ENCODE peak calls at places on chromosomes 12 and 14, in six cellular contexts. One of them, this sample, is unnamed.

GRCh38 chr12:67630373-67631088 is 18.0 kb upstream of the DYRK2 start:
- DNase-seq in H9: peak
- DNase-seq in activated gamma-delta T cell treated with Interleukin-2 at 50 U/mL for 16 hours: peak
- DNase-seq in GM04504: no peak
- DNase-seq in fibroblast of villous mesenchyme: no peak
- DNase-seq in iPS-NIHi11: peak
- DNase-seq in this sample: peak

GRCh38 chr12:7039403-7039802 is 21.1 kb upstream of the C1S start:
- DNase-seq in H9: no peak
- DNase-seq in activated gamma-delta T cell treated with Interleukin-2 at 50 U/mL for 16 hours: no peak
- DNase-seq in GM04504: no peak
- DNase-seq in fibroblast of villous mesenchyme: no peak
- DNase-seq in iPS-NIHi11: no peak
- DNase-seq in this sample: no peak

GRCh38 chr12:47361389-47362031 is 281.8 kb upstream of the AMIGO2 start:
- DNase-seq in H9: peak
- DNase-seq in activated gamma-delta T cell treated with Interleukin-2 at 50 U/mL for 16 hours: peak
- DNase-seq in GM04504: no peak
- DNase-seq in fibroblast of villous mesenchyme: peak
- DNase-seq in iPS-NIHi11: no peak
- DNase-seq in this sample: no peak

GRCh38 chr12:114166360-114166759 is 200.2 kb upstream of the RBM19 start:
- DNase-seq in H9: peak
- DNase-seq in activated gamma-delta T cell treated with Interleukin-2 at 50 U/mL for 16 hours: no peak
- DNase-seq in GM04504: no peak
- DNase-seq in fibroblast of villous mesenchyme: peak
- DNase-seq in iPS-NIHi11: peak
- DNase-seq in this sample: no peak

GRCh38 chr14:26719514-26719913 is 121.7 kb upstream of the NOVA1 start:
- DNase-seq in H9: no peak
- DNase-seq in activated gamma-delta T cell treated with Interleukin-2 at 50 U/mL for 16 hours: no peak
- DNase-seq in GM04504: no peak
- DNase-seq in fibroblast of villous mesenchyme: peak
- DNase-seq in iPS-NIHi11: no peak
- DNase-seq in this sample: no peak

GRCh38 chr14:100336618-100337530 is 13.7 kb downstream of the SLC25A47 start:
- DNase-seq in H9: no peak
- DNase-seq in activated gamma-delta T cell treated with Interleukin-2 at 50 U/mL for 16 hours: no peak
- DNase-seq in GM04504: no peak
- DNase-seq in fibroblast of villous mesenchyme: no peak
- DNase-seq in iPS-NIHi11: no peak
- DNase-seq in this sample: peak

GRCh38 chr14:24389266-24389855 is 9.4 kb upstream of the NYNRIN start:
- DNase-seq in H9: no peak
- DNase-seq in activated gamma-delta T cell treated with Interleukin-2 at 50 U/mL for 16 hours: no peak
- DNase-seq in GM04504: no peak
- DNase-seq in fibroblast of villous mesenchyme: peak
- DNase-seq in iPS-NIHi11: no peak
- DNase-seq in this sample: no peak

GRCh38 chr12:11669348-11669747 is 19.9 kb downstream of the ETV6 start:
- DNase-seq in H9: no peak
- DNase-seq in activated gamma-delta T cell treated with Interleukin-2 at 50 U/mL for 16 hours: no peak
- DNase-seq in GM04504: no peak
- DNase-seq in fibroblast of villous mesenchyme: no peak
- DNase-seq in iPS-NIHi11: no peak
- DNase-seq in this sample: no peak

GRCh38 chr12:104049278-104050257 is at the start of gene GLT8D2:
- DNase-seq in H9: peak
- DNase-seq in activated gamma-delta T cell treated with Interleukin-2 at 50 U/mL for 16 hours: no peak
- DNase-seq in GM04504: peak
- DNase-seq in fibroblast of villous mesenchyme: peak
- DNase-seq in iPS-NIHi11: peak
- DNase-seq in this sample: peak

GRCh38 chr12:110354172-110354780 is 49.2 kb downstream of the ANAPC7 start:
- DNase-seq in H9: no peak
- DNase-seq in activated gamma-delta T cell treated with Interleukin-2 at 50 U/mL for 16 hours: no peak
- DNase-seq in GM04504: no peak
- DNase-seq in fibroblast of villous mesenchyme: peak
- DNase-seq in iPS-NIHi11: no peak
- DNase-seq in this sample: no peak

GRCh38 chr12:98644433-98644711 is 216 bp downstream of the IKBIP start:
- DNase-seq in H9: peak
- DNase-seq in activated gamma-delta T cell treated with Interleukin-2 at 50 U/mL for 16 hours: no peak
- DNase-seq in GM04504: peak
- DNase-seq in fibroblast of villous mesenchyme: no peak
- DNase-seq in iPS-NIHi11: no peak
- DNase-seq in this sample: no peak

GRCh38 chr12:98592825-98593322 is 612 bp upstream of the SLC25A3 start:
- DNase-seq in H9: no peak
- DNase-seq in activated gamma-delta T cell treated with Interleukin-2 at 50 U/mL for 16 hours: no peak
- DNase-seq in GM04504: no peak
- DNase-seq in fibroblast of villous mesenchyme: peak
- DNase-seq in iPS-NIHi11: no peak
- DNase-seq in this sample: no peak

GRCh38 chr12:48305190-48305589 is 45.5 kb downstream of the ZNF641 start:
- DNase-seq in H9: no peak
- DNase-seq in activated gamma-delta T cell treated with Interleukin-2 at 50 U/mL for 16 hours: no peak
- DNase-seq in GM04504: no peak
- DNase-seq in fibroblast of villous mesenchyme: no peak
- DNase-seq in iPS-NIHi11: no peak
- DNase-seq in this sample: no peak

GRCh38 chr12:51534675-51535074 is 56.4 kb upstream of the SCN8A start:
- DNase-seq in H9: no peak
- DNase-seq in activated gamma-delta T cell treated with Interleukin-2 at 50 U/mL for 16 hours: no peak
- DNase-seq in GM04504: no peak
- DNase-seq in fibroblast of villous mesenchyme: no peak
- DNase-seq in iPS-NIHi11: no peak
- DNase-seq in this sample: no peak

GRCh38 chr12:113072136-113072535 is 15.6 kb downstream of the DTX1 start:
- DNase-seq in H9: no peak
- DNase-seq in activated gamma-delta T cell treated with Interleukin-2 at 50 U/mL for 16 hours: no peak
- DNase-seq in GM04504: no peak
- DNase-seq in fibroblast of villous mesenchyme: no peak
- DNase-seq in iPS-NIHi11: no peak
- DNase-seq in this sample: no peak

GRCh38 chr14:23428686-23429495 is 6.6 kb downstream of the MYH7 start:
- DNase-seq in H9: no peak
- DNase-seq in activated gamma-delta T cell treated with Interleukin-2 at 50 U/mL for 16 hours: no peak
- DNase-seq in GM04504: no peak
- DNase-seq in fibroblast of villous mesenchyme: no peak
- DNase-seq in iPS-NIHi11: no peak
- DNase-seq in this sample: no peak

GRCh38 chr12:67572492-67572891 is 76.1 kb upstream of the DYRK2 start:
- DNase-seq in H9: no peak
- DNase-seq in activated gamma-delta T cell treated with Interleukin-2 at 50 U/mL for 16 hours: no peak
- DNase-seq in GM04504: no peak
- DNase-seq in fibroblast of villous mesenchyme: no peak
- DNase-seq in iPS-NIHi11: peak
- DNase-seq in this sample: no peak

GRCh38 chr14:21647380-21647779 is 6.3 kb upstream of the OR4E2 start:
- DNase-seq in H9: no peak
- DNase-seq in activated gamma-delta T cell treated with Interleukin-2 at 50 U/mL for 16 hours: no peak
- DNase-seq in GM04504: no peak
- DNase-seq in fibroblast of villous mesenchyme: no peak
- DNase-seq in iPS-NIHi11: no peak
- DNase-seq in this sample: no peak

GRCh38 chr12:89951050-89951693 is 242.5 kb upstream of the ATP2B1 start:
- DNase-seq in H9: no peak
- DNase-seq in activated gamma-delta T cell treated with Interleukin-2 at 50 U/mL for 16 hours: no peak
- DNase-seq in GM04504: no peak
- DNase-seq in fibroblast of villous mesenchyme: peak
- DNase-seq in iPS-NIHi11: no peak
- DNase-seq in this sample: no peak

GRCh38 chr12:96274331-96274730 is 80.2 kb downstream of the ELK3 start:
- DNase-seq in H9: no peak
- DNase-seq in activated gamma-delta T cell treated with Interleukin-2 at 50 U/mL for 16 hours: no peak
- DNase-seq in GM04504: no peak
- DNase-seq in fibroblast of villous mesenchyme: peak
- DNase-seq in iPS-NIHi11: no peak
- DNase-seq in this sample: no peak

GRCh38 chr14:99503848-99504453 is 22.7 kb downstream of the CCNK start:
- DNase-seq in H9: no peak
- DNase-seq in activated gamma-delta T cell treated with Interleukin-2 at 50 U/mL for 16 hours: no peak
- DNase-seq in GM04504: no peak
- DNase-seq in fibroblast of villous mesenchyme: no peak
- DNase-seq in iPS-NIHi11: no peak
- DNase-seq in this sample: peak

GRCh38 chr14:69701857-69702256 is 65.1 kb upstream of the SRSF5 start:
- DNase-seq in H9: no peak
- DNase-seq in activated gamma-delta T cell treated with Interleukin-2 at 50 U/mL for 16 hours: no peak
- DNase-seq in GM04504: no peak
- DNase-seq in fibroblast of villous mesenchyme: no peak
- DNase-seq in iPS-NIHi11: no peak
- DNase-seq in this sample: no peak

GRCh38 chr14:76639606-76640272 is 121.5 kb upstream of the VASH1 start:
- DNase-seq in H9: no peak
- DNase-seq in activated gamma-delta T cell treated with Interleukin-2 at 50 U/mL for 16 hours: no peak
- DNase-seq in GM04504: no peak
- DNase-seq in fibroblast of villous mesenchyme: no peak
- DNase-seq in iPS-NIHi11: no peak
- DNase-seq in this sample: no peak

GRCh38 chr12:57803317-57803893 is 15.1 kb downstream of the AVIL start:
- DNase-seq in H9: peak
- DNase-seq in activated gamma-delta T cell treated with Interleukin-2 at 50 U/mL for 16 hours: peak
- DNase-seq in GM04504: no peak
- DNase-seq in fibroblast of villous mesenchyme: peak
- DNase-seq in iPS-NIHi11: peak
- DNase-seq in this sample: no peak

GRCh38 chr12:50589650-50590435 is 85.1 kb downstream of the DIP2B start:
- DNase-seq in H9: no peak
- DNase-seq in activated gamma-delta T cell treated with Interleukin-2 at 50 U/mL for 16 hours: no peak
- DNase-seq in GM04504: peak
- DNase-seq in fibroblast of villous mesenchyme: peak
- DNase-seq in iPS-NIHi11: no peak
- DNase-seq in this sample: no peak

GRCh38 chr12:81758421-81759214 is 532 bp downstream of the PPFIA2 start:
- DNase-seq in H9: peak
- DNase-seq in activated gamma-delta T cell treated with Interleukin-2 at 50 U/mL for 16 hours: no peak
- DNase-seq in GM04504: no peak
- DNase-seq in fibroblast of villous mesenchyme: peak
- DNase-seq in iPS-NIHi11: peak
- DNase-seq in this sample: peak

GRCh38 chr12:43336962-43337555 is 214.9 kb downstream of the ADAMTS20 start:
- DNase-seq in H9: no peak
- DNase-seq in activated gamma-delta T cell treated with Interleukin-2 at 50 U/mL for 16 hours: no peak
- DNase-seq in GM04504: no peak
- DNase-seq in fibroblast of villous mesenchyme: peak
- DNase-seq in iPS-NIHi11: peak
- DNase-seq in this sample: no peak

GRCh38 chr14:99324291-99324690 is 52.3 kb upstream of the BCL11B start:
- DNase-seq in H9: no peak
- DNase-seq in activated gamma-delta T cell treated with Interleukin-2 at 50 U/mL for 16 hours: no peak
- DNase-seq in GM04504: no peak
- DNase-seq in fibroblast of villous mesenchyme: no peak
- DNase-seq in iPS-NIHi11: peak
- DNase-seq in this sample: no peak

GRCh38 chr12:13727707-13728147 is 253.7 kb downstream of the GRIN2B start:
- DNase-seq in H9: no peak
- DNase-seq in activated gamma-delta T cell treated with Interleukin-2 at 50 U/mL for 16 hours: no peak
- DNase-seq in GM04504: no peak
- DNase-seq in fibroblast of villous mesenchyme: no peak
- DNase-seq in iPS-NIHi11: peak
- DNase-seq in this sample: no peak

GRCh38 chr12:44286336-44286735 is 450.5 kb downstream of the TMEM117 start:
- DNase-seq in H9: no peak
- DNase-seq in activated gamma-delta T cell treated with Interleukin-2 at 50 U/mL for 16 hours: no peak
- DNase-seq in GM04504: peak
- DNase-seq in fibroblast of villous mesenchyme: no peak
- DNase-seq in iPS-NIHi11: no peak
- DNase-seq in this sample: no peak

GRCh38 chr12:41585784-41586183 is 397.7 kb downstream of the PDZRN4 start:
- DNase-seq in H9: no peak
- DNase-seq in activated gamma-delta T cell treated with Interleukin-2 at 50 U/mL for 16 hours: no peak
- DNase-seq in GM04504: no peak
- DNase-seq in fibroblast of villous mesenchyme: no peak
- DNase-seq in iPS-NIHi11: no peak
- DNase-seq in this sample: no peak

GRCh38 chr12:113471619-113472171 is at the start of gene LHX5:
- DNase-seq in H9: peak
- DNase-seq in activated gamma-delta T cell treated with Interleukin-2 at 50 U/mL for 16 hours: no peak
- DNase-seq in GM04504: no peak
- DNase-seq in fibroblast of villous mesenchyme: no peak
- DNase-seq in iPS-NIHi11: no peak
- DNase-seq in this sample: peak

GRCh38 chr12:94047781-94048567 is 100.4 kb upstream of the PLXNC1 start:
- DNase-seq in H9: no peak
- DNase-seq in activated gamma-delta T cell treated with Interleukin-2 at 50 U/mL for 16 hours: no peak
- DNase-seq in GM04504: no peak
- DNase-seq in fibroblast of villous mesenchyme: no peak
- DNase-seq in iPS-NIHi11: no peak
- DNase-seq in this sample: no peak

GRCh38 chr14:35368583-35368982 is 36.0 kb downstream of the NFKBIA start:
- DNase-seq in H9: no peak
- DNase-seq in activated gamma-delta T cell treated with Interleukin-2 at 50 U/mL for 16 hours: no peak
- DNase-seq in GM04504: no peak
- DNase-seq in fibroblast of villous mesenchyme: no peak
- DNase-seq in iPS-NIHi11: no peak
- DNase-seq in this sample: peak

GRCh38 chr14:60093606-60094005 is 1.9 kb downstream of the PCNX4 start:
- DNase-seq in H9: no peak
- DNase-seq in activated gamma-delta T cell treated with Interleukin-2 at 50 U/mL for 16 hours: no peak
- DNase-seq in GM04504: no peak
- DNase-seq in fibroblast of villous mesenchyme: peak
- DNase-seq in iPS-NIHi11: no peak
- DNase-seq in this sample: no peak

GRCh38 chr14:89540830-89541470 is 123.9 kb upstream of the FOXN3 start:
- DNase-seq in H9: no peak
- DNase-seq in activated gamma-delta T cell treated with Interleukin-2 at 50 U/mL for 16 hours: no peak
- DNase-seq in GM04504: peak
- DNase-seq in fibroblast of villous mesenchyme: peak
- DNase-seq in iPS-NIHi11: no peak
- DNase-seq in this sample: no peak

GRCh38 chr12:14841761-14842160 is 1.6 kb downstream of the ART4 start:
- DNase-seq in H9: no peak
- DNase-seq in activated gamma-delta T cell treated with Interleukin-2 at 50 U/mL for 16 hours: no peak
- DNase-seq in GM04504: no peak
- DNase-seq in fibroblast of villous mesenchyme: peak
- DNase-seq in iPS-NIHi11: peak
- DNase-seq in this sample: no peak

GRCh38 chr12:55699471-55700055 is 8.1 kb downstream of the ITGA7 start:
- DNase-seq in H9: no peak
- DNase-seq in activated gamma-delta T cell treated with Interleukin-2 at 50 U/mL for 16 hours: no peak
- DNase-seq in GM04504: no peak
- DNase-seq in fibroblast of villous mesenchyme: no peak
- DNase-seq in iPS-NIHi11: no peak
- DNase-seq in this sample: no peak

GRCh38 chr12:98532687-98533304 is 17.4 kb downstream of the TMPO start:
- DNase-seq in H9: no peak
- DNase-seq in activated gamma-delta T cell treated with Interleukin-2 at 50 U/mL for 16 hours: no peak
- DNase-seq in GM04504: no peak
- DNase-seq in fibroblast of villous mesenchyme: peak
- DNase-seq in iPS-NIHi11: peak
- DNase-seq in this sample: no peak

GRCh38 chr12:97223419-97223818 is 239.2 kb upstream of the RMST start:
- DNase-seq in H9: no peak
- DNase-seq in activated gamma-delta T cell treated with Interleukin-2 at 50 U/mL for 16 hours: no peak
- DNase-seq in GM04504: no peak
- DNase-seq in fibroblast of villous mesenchyme: no peak
- DNase-seq in iPS-NIHi11: no peak
- DNase-seq in this sample: no peak